ENCODE peak calls at places on chromosomes 12 and 14, in nine cellular contexts. A is suprapubic skin; X is NCI-H2029; J is NCI-H82; R is neural progenitor cell; L is stimulated activated CD4-positive, alpha-beta T cell treated with anti-CD3 and anti-CD28 coated beads, TNF-alpha, amount 100 ng/mL, for 4 hours; W is cardiac muscle cell; Q is HS-27A; P is hypothalamus. N is an unnamed sample.

GRCh38 chr14:61153436-61153835 is 127.7 kb downstream of the TMEM30B start:
- DNase-seq in Q (no peak), L (no peak), X (no peak), W (peak; percentile 72), J (peak; percentile 16), P (no peak), A (no peak), R (peak; percentile 56), N (no peak)

GRCh38 chr12:85653731-85654455 is 182.3 kb downstream of the RASSF9 start:
- DNase-seq in P (no peak), R (no peak), X (no peak), W (no peak), J (no peak), A (no peak), Q (no peak), L (no peak), N (no peak)

GRCh38 chr12:2120982-2121758 is 68.4 kb downstream of the CACNA1C start:
- DNase-seq in W (no peak), J (no peak), P (no peak), A (no peak), X (no peak), L (no peak), Q (no peak), R (no peak), N (no peak)

GRCh38 chr14:101119830-101120571 is 216.5 kb upstream of the RTL1 start:
- DNase-seq in P (no peak), R (peak; percentile 42), W (no peak), X (no peak), A (no peak), Q (no peak), L (no peak), J (no peak), N (no peak)

GRCh38 chr14:38098074-38098846 is 109.4 kb upstream of the SSTR1 start:
- DNase-seq in X (no peak), W (no peak), R (no peak), Q (peak; percentile 78), A (no peak), P (no peak), J (no peak), L (no peak), N (no peak)

GRCh38 chr14:35482994-35483515 is 50.9 kb upstream of the INSM2 start:
- DNase-seq in W (no peak), Q (no peak), X (no peak), J (no peak), P (no peak), R (no peak), A (no peak), L (no peak), N (no peak)

GRCh38 chr14:95340201-95340697 is 20.5 kb upstream of the CLMN start:
- DNase-seq in X (no peak), L (no peak), P (no peak), J (peak; percentile 38), R (no peak), W (no peak), A (no peak), Q (no peak), N (peak; percentile 13)

GRCh38 chr12:2547273-2548044 is 247.3 kb upstream of the FKBP4 start:
- DNase-seq in A (no peak), L (no peak), W (no peak), P (no peak), X (no peak), J (no peak), Q (no peak), R (no peak), N (no peak)

GRCh38 chr14:33184587-33184986 is 245.9 kb downstream of the NPAS3 start:
- DNase-seq in J (peak; percentile 34), Q (no peak), W (no peak), P (no peak), L (no peak), R (peak; percentile 26), A (no peak), X (peak; percentile 36), N (no peak)

GRCh38 chr14:31207287-31207745 is 277 bp downstream of the HECTD1 start:
- DNase-seq in Q (peak; percentile 69), L (no peak), J (no peak), W (no peak), P (no peak), X (no peak), R (no peak), A (no peak), N (no peak)

GRCh38 chr14:73591690-73592448 is at the start of gene ACOT4:
- DNase-seq in R (peak; percentile 50), X (no peak), Q (no peak), J (no peak), L (peak; percentile 22), W (peak; percentile 28), A (no peak), P (peak; percentile 20), N (no peak)

GRCh38 chr12:92927055-92927435 is 2.0 kb downstream of the EEA1 start:
- DNase-seq in Q (no peak), A (peak; percentile 71), P (peak; percentile 9), W (peak; percentile 38), J (peak; percentile 48), R (peak; percentile 42), X (no peak), L (peak; percentile 33), N (peak; percentile 47)

GRCh38 chr12:69548687-69549086 is 36.6 kb upstream of the CCT2 start:
- DNase-seq in R (no peak), Q (no peak), X (no peak), J (no peak), W (no peak), A (no peak), L (no peak), P (no peak), N (no peak)

GRCh38 chr12:53047221-53048032 is 2.4 kb upstream of the TNS2 start:
- DNase-seq in A (peak; percentile 90), Q (peak; percentile 73), J (peak; percentile 78), W (peak; percentile 82), R (peak; percentile 90), P (peak; percentile 74), L (peak; percentile 42), X (peak; percentile 66), N (peak; percentile 78)

GRCh38 chr12:68034567-68034966 is 45.3 kb downstream of the IFNG-AS1 start:
- DNase-seq in P (no peak), J (no peak), W (no peak), Q (no peak), R (no peak), L (no peak), X (no peak), A (no peak), N (no peak)

GRCh38 chr12:84701966-84702365 is 210.6 kb downstream of the SLC6A15 start:
- DNase-seq in W (no peak), X (no peak), P (no peak), R (no peak), Q (no peak), A (no peak), L (no peak), J (no peak), N (no peak)

GRCh38 chr12:93108958-93109357 is 179.9 kb upstream of the EEA1 start:
- DNase-seq in P (no peak), Q (no peak), W (no peak), A (no peak), R (no peak), L (no peak), X (no peak), J (peak; percentile 90), N (no peak)

GRCh38 chr12:58026421-58026820 is 85.1 kb downstream of the ATP23 start:
- DNase-seq in P (no peak), W (no peak), R (no peak), Q (no peak), L (no peak), J (no peak), A (no peak), X (no peak), N (no peak)

GRCh38 chr12:109753959-109754358 is 40.3 kb downstream of the FAM222A start:
- DNase-seq in L (no peak), R (no peak), A (no peak), X (no peak), P (no peak), W (no peak), Q (no peak), J (no peak), N (no peak)

GRCh38 chr14:30874999-30875787 is 834 bp downstream of the COCH start:
- DNase-seq in J (peak; percentile 55), W (peak; percentile 5), R (peak; percentile 50), X (no peak), A (no peak), P (no peak), Q (no peak), L (no peak), N (no peak)

GRCh38 chr12:28967426-28967825 is 181.7 kb upstream of the FAR2 start:
- DNase-seq in P (no peak), J (no peak), Q (no peak), A (no peak), L (no peak), W (no peak), R (no peak), X (no peak), N (no peak)

GRCh38 chr14:67490201-67490600 is 1.7 kb upstream of the TMEM229B start:
- DNase-seq in X (no peak), R (no peak), W (no peak), J (no peak), Q (no peak), P (no peak), A (no peak), L (no peak), N (no peak)

GRCh38 chr12:67916266-67916970 is 72.8 kb upstream of the IFNG-AS1 start:
- DNase-seq in W (no peak), A (no peak), Q (no peak), J (no peak), R (no peak), L (no peak), X (no peak), P (no peak), N (no peak)

GRCh38 chr12:54017845-54018607 is 9.2 kb downstream of the HOXC8 start:
- DNase-seq in X (peak; percentile 80), A (peak; percentile 94), Q (peak; percentile 77), R (peak; percentile 87), L (peak; percentile 46), P (peak; percentile 28), W (peak; percentile 71), J (peak; percentile 99), N (peak; percentile 88)

GRCh38 chr12:39375206-39375808 is 67.6 kb downstream of the KIF21A start:
- DNase-seq in Q (no peak), A (no peak), W (no peak), X (no peak), J (peak; percentile 69), P (no peak), R (peak; percentile 14), L (no peak), N (peak; percentile 17)

GRCh38 chr14:94770251-94770749 is 387 bp upstream of the GSC start:
- DNase-seq in R (peak; percentile 94), L (no peak), W (no peak), Q (no peak), P (no peak), A (no peak), X (no peak), J (peak; percentile 95), N (no peak)